ENCODE peak calls at places on chromosomes 3 and 15, in five cellular contexts. X is transverse colon, H is SK-N-SH, L is H1, C is esophagus muscularis mucosa. Y is an unnamed sample.

GRCh38 chr3:183515968-183516851 is 39.3 kb downstream of the KLHL6 start:
- DNase-seq in X (peak), H (no peak), L (no peak), C (no peak), Y (no peak)

GRCh38 chr3:181541414-181541813 is 170.3 kb upstream of the SOX2 start:
- DNase-seq in X (no peak), H (no peak), L (no peak), C (no peak), Y (no peak)

GRCh38 chr3:162525052-162525451 is 1028.4 kb downstream of the OTOL1 start:
- DNase-seq in X (peak), H (no peak), L (no peak), C (no peak), Y (peak)

GRCh38 chr3:79737530-79737929 is 30.3 kb downstream of the ROBO1 start:
- DNase-seq in X (no peak), H (no peak), L (no peak), C (no peak), Y (no peak)

GRCh38 chr3:123767020-123767394 is 117.1 kb downstream of the MYLK start:
- DNase-seq in X (no peak), H (no peak), L (no peak), C (peak), Y (no peak)

GRCh38 chr15:39942101-39942752 is 8.3 kb downstream of the EIF2AK4 start:
- DNase-seq in X (no peak), H (no peak), L (no peak), C (no peak), Y (no peak)

GRCh38 chr3:98972155-98972554 is 70.7 kb upstream of the DCBLD2 start:
- DNase-seq in X (no peak), H (no peak), L (no peak), C (no peak), Y (no peak)

GRCh38 chr15:38559131-38559530 is 5.5 kb downstream of the RASGRP1 start:
- DNase-seq in X (no peak), H (peak), L (no peak), C (no peak), Y (no peak)

GRCh38 chr3:47362704-47363103 is 18.1 kb upstream of the PTPN23 start:
- DNase-seq in X (no peak), H (no peak), L (no peak), C (no peak), Y (no peak)

GRCh38 chr3:106794442-106794841 is 582.8 kb upstream of the CCDC54 start:
- DNase-seq in X (no peak), H (no peak), L (no peak), C (no peak), Y (no peak)

GRCh38 chr15:88630798-88631463 is 7.9 kb upstream of the ISG20 start:
- DNase-seq in X (peak), H (no peak), L (no peak), C (no peak), Y (peak)

GRCh38 chr15:42908538-42908937 is 12.0 kb downstream of the TTBK2 start:
- DNase-seq in X (no peak), H (no peak), L (no peak), C (no peak), Y (no peak)

GRCh38 chr15:59594493-59594942 is 17.1 kb upstream of the GCNT3 start:
- DNase-seq in X (peak), H (no peak), L (no peak), C (no peak), Y (no peak)

GRCh38 chr3:63937661-63938651 is 25.8 kb upstream of the SCAANT1 start:
- DNase-seq in X (peak), H (no peak), L (no peak), C (no peak), Y (no peak)

GRCh38 chr3:149333518-149333859 is at the start of gene TM4SF18:
- DNase-seq in X (no peak), H (no peak), L (no peak), C (no peak), Y (no peak)

GRCh38 chr3:36876181-36876936 is 68.5 kb downstream of the TRANK1 start:
- DNase-seq in X (no peak), H (no peak), L (no peak), C (no peak), Y (no peak)

GRCh38 chr15:77118787-77119410 is 48.0 kb upstream of the TSPAN3 start:
- DNase-seq in X (peak), H (peak), L (no peak), C (peak), Y (no peak)

GRCh38 chr3:25594007-25594502 is 70.7 kb downstream of the TOP2B start:
- DNase-seq in X (no peak), H (peak), L (no peak), C (no peak), Y (no peak)

GRCh38 chr3:15616053-15616452 is 14.5 kb downstream of the BTD start:
- DNase-seq in X (no peak), H (no peak), L (no peak), C (no peak), Y (no peak)

GRCh38 chr3:101252897-101253296 is 67.5 kb downstream of the IMPG2 start:
- DNase-seq in X (no peak), H (no peak), L (no peak), C (no peak), Y (no peak)

GRCh38 chr15:94592495-94592894 is 361.1 kb downstream of the MCTP2 start:
- DNase-seq in X (no peak), H (no peak), L (no peak), C (no peak), Y (no peak)

GRCh38 chr3:62229201-62229600 is 144.1 kb downstream of the FEZF2 start:
- DNase-seq in X (no peak), H (no peak), L (no peak), C (peak), Y (no peak)

GRCh38 chr3:143150979-143151726 is 31.6 kb downstream of the CHST2 start:
- DNase-seq in X (no peak), H (no peak), L (no peak), C (no peak), Y (peak)

GRCh38 chr15:40091861-40092415 is 16.7 kb downstream of the BMF start:
- DNase-seq in X (no peak), H (no peak), L (no peak), C (no peak), Y (no peak)

DNA sequence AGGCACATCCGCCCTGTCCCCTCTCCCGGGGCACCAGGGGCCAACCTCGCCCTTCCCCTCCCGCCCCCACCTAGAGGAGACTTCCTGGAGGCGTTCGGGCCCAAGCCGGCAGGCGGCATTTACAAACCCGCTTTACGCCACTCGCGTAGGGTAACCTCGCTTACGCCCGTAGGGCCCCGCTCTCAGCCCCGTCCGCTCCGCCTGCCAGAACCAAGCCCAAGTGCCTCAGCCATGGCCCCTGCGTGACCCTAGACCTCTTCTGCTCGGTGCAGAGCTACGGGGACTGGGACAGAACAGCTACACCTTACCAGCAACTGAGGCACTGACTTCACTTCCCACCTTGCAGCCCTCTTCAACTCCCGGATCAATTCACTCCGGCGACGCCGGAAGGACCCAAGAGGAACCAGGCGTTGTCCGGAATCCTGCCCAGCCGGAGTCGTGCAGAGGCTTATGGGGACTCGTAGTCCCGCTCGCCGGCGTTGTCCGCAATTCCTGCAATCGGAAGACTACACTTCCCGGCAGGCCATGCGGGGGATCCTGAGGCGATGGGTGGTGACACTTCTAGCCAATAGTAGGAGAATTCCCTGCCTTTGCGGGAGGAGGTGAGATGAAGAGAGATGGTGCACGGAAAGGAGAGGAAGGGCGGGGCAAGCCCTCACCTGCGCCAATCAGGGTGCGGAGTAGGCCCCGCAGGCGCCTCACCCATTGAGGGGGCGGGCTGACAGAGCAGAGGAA is at the start of gene PDCD10:
- DNase-seq in X (peak), H (peak), L (peak), C (peak), Y (peak)
- TF ChIP-seq EP300 in X (no peak), H (no peak), L (no peak), C (no peak), Y (no peak)

GRCh38 chr3:129432036-129432435 is 3.6 kb upstream of the EFCAB12 start:
- DNase-seq in X (no peak), H (no peak), L (no peak), C (no peak), Y (no peak)
- TF ChIP-seq POLR2AphosphoS5 in X (no peak), H (no peak), L (no peak), C (no peak), Y (no peak)

GRCh38 chr15:52660192-52660591 is 19.0 kb downstream of the ATOSA start:
- DNase-seq in X (no peak), H (no peak), L (no peak), C (no peak), Y (no peak)
- H3K27ac ChIP-seq in X (no peak), H (no peak), L (no peak), C (no peak), Y (no peak)

GRCh38 chr3:51538459-51539290 is at the start of gene RAD54L2:
- DNase-seq in X (peak), H (peak), L (peak), C (no peak), Y (peak)
- TF ChIP-seq EP300 in X (no peak), H (peak), L (no peak), C (no peak), Y (no peak)

DNA sequence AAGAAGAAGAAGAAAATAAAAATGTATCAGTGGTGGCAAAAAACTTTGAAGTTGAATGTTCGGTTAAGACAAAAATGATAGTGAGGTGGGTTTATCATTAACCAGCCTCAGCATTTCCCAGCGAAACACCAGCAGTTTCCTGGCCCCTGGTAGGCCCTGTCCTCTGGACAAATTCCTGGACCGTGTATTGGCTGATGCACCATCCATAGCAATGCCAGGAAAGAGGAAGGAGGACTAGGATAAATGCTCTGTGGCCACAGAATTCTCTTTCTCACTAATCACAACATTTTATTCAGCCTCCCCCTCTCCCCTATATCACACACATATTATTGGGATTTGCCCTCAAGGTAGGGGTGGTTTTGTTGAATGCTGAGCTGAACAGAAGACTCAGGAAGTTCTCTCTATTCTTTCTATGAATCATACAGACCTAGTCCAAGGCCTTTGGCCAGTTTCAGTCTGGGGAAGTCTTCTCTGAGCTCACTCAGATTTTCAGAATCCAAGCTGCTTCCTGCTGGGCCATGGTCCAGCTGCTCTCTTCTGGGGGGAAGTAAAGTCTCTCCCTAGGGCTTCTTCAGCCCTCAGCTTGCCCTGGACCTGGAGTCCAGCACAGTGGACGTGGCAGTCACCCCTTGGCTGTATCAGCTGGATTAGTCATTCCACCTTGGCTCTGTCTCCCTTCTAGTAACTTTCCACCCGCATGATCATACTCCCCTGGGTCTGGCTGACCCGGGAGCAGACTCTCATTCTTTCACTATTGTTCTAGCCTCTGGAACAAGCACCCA is 27.6 kb downstream of the SLC28A1 start:
- DNase-seq in X (peak), H (no peak), L (no peak), C (peak), Y (peak)
- TF ChIP-seq POLR2AphosphoS5 in X (no peak), H (peak), L (no peak), C (peak), Y (peak)

Y was measured in sigmoid colon.